ENCODE peak calls at places on chromosomes 13 and 19, in nine cellular contexts. I is breast epithelium, W is right lobe of liver, K is HCT116, A is IMR-90, Z is thoracic aorta, S is left lung, Y is Peyer's patch, E is uterus. O is an unnamed sample.

GRCh38 chr13:40676007-40676406 is 9.6 kb upstream of the FOXO1 start:
- DNase-seq in I (no peak), W (no peak), K (no peak), A (no peak), Z (no peak), S (no peak), Y (no peak), E (no peak), O (no peak)

GRCh38 chr13:98103531-98103930 is 39.4 kb upstream of the FARP1 start:
- DNase-seq in I (no peak), W (no peak), K (no peak), A (no peak), Z (no peak), S (no peak), Y (no peak), E (no peak), O (no peak)

GRCh38 chr13:67366533-67366932 is 136.4 kb upstream of the PCDH9 start:
- DNase-seq in I (no peak), W (no peak), K (peak; percentile 1), A (peak; percentile 50), Z (no peak), S (no peak), Y (no peak), E (no peak), O (no peak)

GRCh38 chr19:38528213-38528755 is 89.5 kb downstream of the MAP4K1 start:
- DNase-seq in I (no peak), W (no peak), K (no peak), A (no peak), Z (no peak), S (no peak), Y (no peak), E (no peak), O (no peak)

GRCh38 chr13:48727252-48728011 is 73.7 kb downstream of the CYSLTR2 start:
- DNase-seq in I (no peak), W (no peak), K (no peak), A (peak; percentile 70), Z (no peak), S (no peak), Y (no peak), E (peak; percentile 64), O (no peak)

GRCh38 chr19:4754248-4754647 is 30.6 kb upstream of the DPP9 start:
- DNase-seq in I (no peak), W (no peak), K (no peak), A (peak; percentile 13), Z (no peak), S (no peak), Y (no peak), E (no peak), O (no peak)

GRCh38 chr13:112176746-112177119 is 109.8 kb downstream of the SOX1 start:
- DNase-seq in I (no peak), W (no peak), K (no peak), A (no peak), Z (no peak), S (no peak), Y (no peak), E (no peak), O (no peak)

GRCh38 chr13:39881383-39881782 is 225.9 kb downstream of the COG6 start:
- DNase-seq in I (no peak), W (no peak), K (no peak), A (no peak), Z (no peak), S (no peak), Y (no peak), E (no peak), O (no peak)

GRCh38 chr13:99911069-99911964 is 60.2 kb downstream of the ZIC5 start:
- DNase-seq in I (no peak), W (no peak), K (no peak), A (no peak), Z (no peak), S (no peak), Y (no peak), E (no peak), O (no peak)

GRCh38 chr13:80473695-80474094 is 132.8 kb upstream of the SPRY2 start:
- DNase-seq in I (no peak), W (no peak), K (no peak), A (peak; percentile 18), Z (no peak), S (no peak), Y (no peak), E (no peak), O (no peak)

GRCh38 chr13:112204881-112205327 is 138.0 kb downstream of the SOX1 start:
- DNase-seq in I (no peak), W (no peak), K (no peak), A (no peak), Z (no peak), S (no peak), Y (no peak), E (no peak), O (no peak)

GRCh38 chr19:44872661-44873060 is 18.4 kb upstream of the TOMM40 start:
- DNase-seq in I (no peak), W (no peak), K (no peak), A (no peak), Z (no peak), S (no peak), Y (no peak), E (no peak), O (no peak)

GRCh38 chr19:44867578-44867977 is 21.5 kb downstream of the NECTIN2 start:
- DNase-seq in I (no peak), W (no peak), K (no peak), A (no peak), Z (no peak), S (no peak), Y (no peak), E (no peak), O (no peak)

GRCh38 chr19:44871809-44872208 is 19.2 kb upstream of the TOMM40 start:
- DNase-seq in I (no peak), W (no peak), K (no peak), A (no peak), Z (no peak), S (no peak), Y (no peak), E (no peak), O (no peak)

GRCh38 chr19:44866672-44867071 is 20.6 kb downstream of the NECTIN2 start:
- DNase-seq in I (no peak), W (no peak), K (no peak), A (no peak), Z (no peak), S (no peak), Y (no peak), E (no peak), O (no peak)

GRCh38 chr19:44869728-44870470 is 21.2 kb upstream of the TOMM40 start:
- DNase-seq in I (no peak), W (peak; percentile 69), K (no peak), A (peak; percentile 84), Z (no peak), S (peak; percentile 76), Y (no peak), E (no peak), O (no peak)
- H3K27me3 ChIP-seq in I (no peaks in the 10 kb centered on the region), W (no peaks in the 10 kb centered on the region), K (no peaks in the 10 kb centered on the region), A (no peaks in the 10 kb centered on the region), Z (no peaks in the 10 kb centered on the region), S (no peaks in the 10 kb centered on the region), Y (no peaks in the 10 kb centered on the region), E (no peaks in the 10 kb centered on the region), O (no peaks in the 10 kb centered on the region)

DNA sequence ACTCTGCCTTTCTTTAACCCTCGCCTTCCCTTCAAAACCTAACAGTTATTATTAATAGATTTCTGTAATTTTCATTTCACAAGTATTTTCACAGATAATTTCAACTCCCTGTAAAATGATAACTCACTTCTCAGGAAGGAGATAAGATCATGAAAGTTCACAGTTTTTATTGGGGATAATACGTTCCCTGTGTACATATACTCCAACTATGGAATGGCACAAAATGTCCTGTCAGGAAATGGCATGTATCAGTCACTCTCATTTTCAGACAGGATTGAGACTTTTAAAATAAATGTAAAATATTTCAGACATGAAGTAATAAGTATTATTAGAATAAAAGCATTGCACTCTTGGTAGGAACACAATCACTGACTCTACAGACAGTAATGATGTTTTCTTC is 932 bp upstream of the TRAPPC2B start:
- DNase-seq in I (no peak), W (no peak), K (no peak), A (no peak), Z (no peak), S (no peak), Y (no peak), E (no peak), O (no peak)
- H3K27ac ChIP-seq in I (peak overlapping the region; percentile 94), W (peak overlapping the region; percentile 94), K (peak overlapping the region; percentile 54), A (peak overlapping the region; percentile 76), Z (peak overlapping the region; percentile 82), S (peak overlapping the region; percentile 94), Y (peak overlapping the region; percentile 92), E (peak overlapping the region; percentile 81), O (peak overlapping the region; percentile 94)

DNA sequence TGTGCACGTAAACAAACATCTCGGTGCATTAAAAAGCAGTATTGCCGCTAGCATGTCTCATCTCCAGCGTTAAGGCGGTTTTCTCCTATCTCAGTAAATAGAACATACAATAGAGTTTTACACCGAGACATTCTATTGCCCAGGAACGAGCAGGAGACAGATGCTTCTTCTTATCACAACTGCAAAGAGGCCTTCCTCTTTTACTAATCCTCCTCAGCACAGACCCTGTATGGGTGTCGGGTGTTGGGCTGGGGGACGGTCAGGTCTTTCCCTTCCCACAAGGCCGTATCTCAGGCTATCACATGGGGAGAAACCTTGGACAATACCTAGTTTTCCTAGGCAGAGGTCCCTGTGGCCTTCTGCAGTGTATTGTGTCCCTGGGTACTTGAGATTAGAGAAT is 21.2 kb downstream of the ZNF233 start:
- DNase-seq in I (no peak), W (no peak), K (no peak), A (no peak), Z (no peak), S (no peak), Y (no peak), E (no peak), O (no peak)
- H3K9me3 ChIP-seq in I (peaks cover 74% of the 10 kb centered on the region), W (no peaks in the 10 kb centered on the region), K (no peaks in the 10 kb centered on the region), A (peaks cover 6% of the 10 kb centered on the region), Z (peaks cover 81% of the 10 kb centered on the region), S (peaks cover 100% of the 10 kb centered on the region), Y (no peaks in the 10 kb centered on the region), E (peaks cover 42% of the 10 kb centered on the region), O (peaks cover 55% of the 10 kb centered on the region)

DNA sequence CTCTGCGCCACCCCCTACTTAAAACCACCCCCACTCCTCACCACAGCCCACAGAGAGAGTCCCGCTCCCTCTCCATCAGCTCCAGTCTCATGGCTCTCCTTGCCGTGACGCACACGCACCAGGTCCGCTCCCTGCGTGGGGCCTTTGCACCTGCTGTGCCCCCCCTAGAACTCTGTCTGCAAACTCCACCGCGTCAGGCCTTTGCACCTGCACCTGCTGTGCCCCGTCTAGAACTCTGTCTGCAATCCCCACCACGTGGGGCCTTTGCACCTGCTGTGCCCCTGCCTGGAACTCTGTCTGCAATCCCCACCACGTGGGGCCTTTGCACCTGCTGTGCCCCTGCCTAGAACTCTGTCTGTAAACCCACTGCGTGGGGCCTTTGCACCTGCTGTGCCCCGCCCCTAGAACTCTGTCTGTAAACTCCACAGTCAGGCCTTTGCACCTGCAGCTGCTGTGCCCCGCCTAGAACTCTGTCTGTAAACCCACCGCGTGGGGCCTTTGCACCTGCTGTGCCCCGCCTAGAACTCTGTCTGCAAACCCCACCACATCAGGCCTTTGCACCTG is 4.2 kb downstream of the SHC2 start:
- DNase-seq in I (no peak), W (no peak), K (no peak), A (no peak), Z (no peak), S (no peak), Y (no peak), E (no peak), O (no peak)
- H3K27me3 ChIP-seq in I (no peaks in the 10 kb centered on the region), W (no peaks in the 10 kb centered on the region), K (no peaks in the 10 kb centered on the region), A (peaks cover 13% of the 10 kb centered on the region), Z (peaks cover 3% of the 10 kb centered on the region), S (no peaks in the 10 kb centered on the region), Y (no peaks in the 10 kb centered on the region), E (no peaks in the 10 kb centered on the region), O (peaks cover 3% of the 10 kb centered on the region)

DNA sequence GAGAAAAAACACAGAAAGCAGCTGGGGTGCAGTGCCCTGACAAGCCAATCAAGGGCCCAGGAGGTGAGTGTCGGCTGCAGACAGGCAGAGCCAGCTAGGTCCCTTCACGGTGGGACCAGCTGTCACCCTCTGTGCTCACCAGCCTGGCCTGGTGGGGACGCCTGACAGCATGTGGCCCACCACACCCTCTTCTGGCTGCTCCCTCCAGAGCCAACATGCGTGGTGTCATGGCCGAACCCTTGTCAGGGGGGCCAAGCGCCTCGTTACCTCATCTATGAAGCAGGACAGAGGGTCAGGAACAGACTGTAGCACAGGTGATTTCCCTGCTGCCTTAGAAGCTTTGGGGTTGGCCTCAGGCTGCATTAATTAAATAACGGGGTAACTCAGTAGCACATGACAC is 40.0 kb upstream of the ISYNA1 start:
- DNase-seq in I (no peak), W (no peak), K (no peak), A (no peak), Z (no peak), S (no peak), Y (no peak), E (no peak), O (no peak)
- H3K27ac ChIP-seq in I (peak overlapping the region; percentile 98), W (no peak overlapping the region), K (no peak overlapping the region), A (peak overlapping the region; percentile 90), Z (peak overlapping the region; percentile 15), S (peak overlapping the region; percentile 83), Y (peak overlapping the region; percentile 79), E (peak overlapping the region; percentile 75), O (peak overlapping the region; percentile 51)

O was measured in CD4-positive, CD25-positive, alpha-beta regulatory T cell.